ENCODE peak calls at places on chromosomes 12 and 14, in ten cellular contexts. B, P, J, Q, R, C, H, Y, S and G are unnamed samples.

GRCh38 chr14:80768646-80769045 is 172.9 kb downstream of the CEP128 start:
- DNase-seq in C (no peak), Q (no peak), J (no peak), S (no peak), Y (no peak), R (no peak), P (no peak), H (no peak), B (no peak), G (no peak)

GRCh38 chr12:122421815-122422737 is at the start of gene CLIP1:
- DNase-seq in J (peak; percentile 78), B (peak; percentile 67), R (peak; percentile 67), Y (peak; percentile 86), H (peak; percentile 88), Q (peak; percentile 77), S (peak; percentile 72), P (peak; percentile 68), C (peak; percentile 69), G (peak; percentile 56)

GRCh38 chr14:105914738-105915385 is 388.5 kb downstream of the TMEM121 start:
- DNase-seq in H (no peak), C (no peak), J (no peak), S (no peak), Q (no peak), P (no peak), R (no peak), B (no peak), Y (peak; percentile 42), G (no peak)

GRCh38 chr12:123267991-123268843 is 3.4 kb downstream of the CDK2AP1 start:
- DNase-seq in J (no peak), Q (no peak), S (no peak), P (no peak), H (no peak), Y (peak; percentile 74), R (peak; percentile 30), B (no peak), C (no peak), G (no peak)

GRCh38 chr12:94134226-94134795 is 14.1 kb upstream of the PLXNC1 start:
- DNase-seq in S (no peak), J (peak; percentile 70), Y (no peak), B (no peak), H (peak; percentile 82), R (peak; percentile 41), Q (peak; percentile 60), C (no peak), P (no peak), G (no peak)

GRCh38 chr12:122021193-122021821 is 377 bp upstream of the BCL7A start:
- DNase-seq in P (no peak), J (peak; percentile 15), Q (peak; percentile 34), Y (peak; percentile 70), H (peak; percentile 55), R (no peak), C (peak; percentile 37), S (no peak), B (peak; percentile 34), G (no peak)

GRCh38 chr14:73295198-73295796 is 58.0 kb downstream of the PAPLN start:
- DNase-seq in P (no peak), Q (peak; percentile 61), H (peak; percentile 72), C (no peak), Y (no peak), R (peak; percentile 20), B (no peak), S (no peak), J (peak; percentile 62), G (no peak)

GRCh38 chr14:101460986-101461750 is 100.1 kb upstream of the DIO3 start:
- DNase-seq in Y (no peak), R (no peak), P (no peak), J (no peak), H (no peak), B (no peak), Q (no peak), C (no peak), S (no peak), G (no peak)

GRCh38 chr14:77094672-77095284 is 3.3 kb upstream of the CIPC start:
- DNase-seq in Y (peak; percentile 72), S (peak; percentile 82), R (peak; percentile 64), B (peak; percentile 80), P (peak; percentile 81), J (peak; percentile 89), C (peak; percentile 75), Q (peak; percentile 86), H (peak; percentile 83), G (peak; percentile 50)

GRCh38 chr14:92938235-92938875 is 15.4 kb downstream of the CHGA start:
- DNase-seq in R (no peak), C (no peak), B (no peak), P (no peak), S (no peak), Q (no peak), J (no peak), Y (no peak), H (no peak), G (no peak)

GRCh38 chr12:120540445-120540844 is 6.3 kb downstream of the RNF10 start:
- DNase-seq in P (no peak), R (peak; percentile 74), H (peak; percentile 46), S (no peak), C (no peak), J (peak; percentile 90), Q (peak; percentile 50), Y (no peak), B (no peak), G (no peak)

GRCh38 chr12:110913119-110914056 is 7.0 kb downstream of the MYL2 start:
- DNase-seq in B (no peak), H (no peak), Y (no peak), Q (no peak), S (no peak), P (no peak), R (no peak), C (no peak), J (no peak), G (no peak)

GRCh38 chr12:94266796-94267529 is 118.6 kb downstream of the PLXNC1 start:
- DNase-seq in J (peak; percentile 40), H (peak; percentile 90), Y (no peak), P (no peak), S (no peak), C (peak; percentile 32), R (peak; percentile 27), Q (peak; percentile 21), B (no peak), G (no peak)

DNA sequence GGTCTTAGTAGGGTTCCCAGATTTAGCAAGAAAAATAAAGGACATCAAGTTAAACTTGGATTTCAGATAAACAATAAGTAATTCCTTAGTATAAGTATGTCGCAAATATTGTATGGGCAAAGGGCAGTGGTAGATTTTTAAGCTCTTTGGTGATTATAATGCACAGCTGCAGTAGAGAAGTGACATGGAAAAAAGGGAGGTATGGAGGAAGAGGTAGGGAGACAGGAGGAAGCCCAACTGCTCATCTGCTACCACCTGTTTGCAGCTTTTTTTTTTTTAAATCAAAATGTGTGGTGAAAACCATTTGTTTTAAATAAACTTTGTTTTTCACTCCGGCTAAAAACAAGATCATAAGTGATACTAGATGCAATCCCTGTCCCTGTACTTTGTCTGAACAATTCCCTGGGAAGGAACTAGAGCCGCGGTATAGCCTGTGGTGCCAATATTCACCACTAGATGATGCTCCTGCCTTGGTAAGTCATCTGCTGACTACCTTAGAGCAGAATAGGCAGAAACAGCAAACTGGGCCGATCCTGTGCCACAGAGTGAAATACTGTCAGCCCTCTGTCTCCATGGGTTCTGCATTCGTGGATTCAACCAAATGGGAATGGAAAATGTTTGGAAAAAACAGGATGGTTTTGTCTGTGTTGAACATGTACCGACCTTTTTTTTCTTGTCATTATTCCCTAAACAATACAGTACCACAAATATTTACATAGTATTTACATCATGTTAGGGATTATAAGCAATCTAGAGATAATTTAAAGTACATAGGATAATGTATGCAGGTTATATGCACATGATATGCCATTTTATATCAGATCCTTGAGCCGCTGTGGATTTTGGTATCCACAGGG is 62.4 kb upstream of the PLBD1 start:
- DNase-seq in R (peak; percentile 56), H (peak; percentile 78), Y (no peak), B (peak; percentile 70), Q (peak; percentile 75), P (peak; percentile 64), J (peak; percentile 85), C (peak; percentile 75), S (peak; percentile 67), G (peak; percentile 55)
- H3K9me3 ChIP-seq in R (no peaks in the 10 kb centered on the region), H (no peaks in the 10 kb centered on the region), Y (no peaks in the 10 kb centered on the region), B (no peaks in the 10 kb centered on the region), Q (no peaks in the 10 kb centered on the region), P (no peaks in the 10 kb centered on the region), J (no peaks in the 10 kb centered on the region), C (no peaks in the 10 kb centered on the region), S (no peaks in the 10 kb centered on the region), G (no peaks in the 10 kb centered on the region)

DNA sequence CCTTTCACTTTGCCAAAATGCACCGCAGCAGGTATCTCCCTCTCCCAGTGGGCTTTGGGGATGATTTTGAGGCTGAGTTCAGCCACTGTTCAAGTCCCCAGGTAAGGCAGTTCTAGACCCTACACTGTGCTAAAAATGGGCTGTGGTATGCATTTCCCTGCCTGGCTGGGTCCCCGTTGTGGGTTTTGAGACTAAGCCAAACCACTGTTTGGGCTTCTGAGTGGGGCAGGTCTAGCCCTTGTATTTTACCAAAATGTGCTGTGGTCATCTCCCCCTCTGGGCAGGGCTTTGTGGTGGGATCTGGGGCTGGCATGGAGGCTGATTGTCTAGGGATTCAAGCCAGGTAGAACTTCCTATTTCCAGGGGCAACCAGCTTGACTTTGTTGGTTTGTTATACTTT is 13.6 kb upstream of the OR4Q3 start:
- DNase-seq in B (no peak), R (no peak), S (no peak), J (no peak), Q (no peak), P (no peak), C (no peak), Y (no peak), H (no peak), G (no peak)
- H3K9me3 ChIP-seq in B (no peaks in the 10 kb centered on the region), R (no peaks in the 10 kb centered on the region), S (peaks cover 10% of the 10 kb centered on the region), J (peaks cover 3% of the 10 kb centered on the region), Q (peaks cover 19% of the 10 kb centered on the region), P (peaks cover 10% of the 10 kb centered on the region), C (no peaks in the 10 kb centered on the region), Y (peaks cover 19% of the 10 kb centered on the region), H (peaks cover 4% of the 10 kb centered on the region), G (no peaks in the 10 kb centered on the region)

GRCh38 chr12:26726956-26727355 is 106.0 kb downstream of the ITPR2 start:
- DNase-seq in C (no peak), S (no peak), J (no peak), Q (no peak), B (no peak), P (no peak), Y (no peak), H (no peak), R (peak; percentile 33), G (no peak)
- H3K9me3 ChIP-seq in C (no peaks in the 10 kb centered on the region), S (no peaks in the 10 kb centered on the region), J (no peaks in the 10 kb centered on the region), Q (no peaks in the 10 kb centered on the region), B (no peaks in the 10 kb centered on the region), P (no peaks in the 10 kb centered on the region), Y (no peaks in the 10 kb centered on the region), H (no peaks in the 10 kb centered on the region), R (no peaks in the 10 kb centered on the region), G (no peaks in the 10 kb centered on the region)

GRCh38 chr14:51317373-51317772 is 77.3 kb downstream of the TMX1 start:
- DNase-seq in S (no peak), P (no peak), H (no peak), R (peak; percentile 48), Y (no peak), C (no peak), J (no peak), B (no peak), Q (peak; percentile 32), G (no peak)
- H3K9me3 ChIP-seq in S (no peaks in the 10 kb centered on the region), P (no peaks in the 10 kb centered on the region), H (no peaks in the 10 kb centered on the region), R (no peaks in the 10 kb centered on the region), Y (no peaks in the 10 kb centered on the region), C (no peaks in the 10 kb centered on the region), J (no peaks in the 10 kb centered on the region), B (no peaks in the 10 kb centered on the region), Q (no peaks in the 10 kb centered on the region), G (no peaks in the 10 kb centered on the region)

GRCh38 chr12:34297126-34297789 is 275.0 kb downstream of the ALG10 start:
- DNase-seq in B (no peak), Q (no peak), R (no peak), S (peak; percentile 7), P (no peak), H (no peak), J (no peak), C (no peak), Y (peak; percentile 40), G (no peak)
- H3K9me3 ChIP-seq in B (no peaks in the 10 kb centered on the region), Q (peaks cover 7% of the 10 kb centered on the region), R (no peaks in the 10 kb centered on the region), S (no peaks in the 10 kb centered on the region), P (peaks cover 49% of the 10 kb centered on the region), H (no peaks in the 10 kb centered on the region), J (no peaks in the 10 kb centered on the region), C (peaks cover 3% of the 10 kb centered on the region), Y (peaks cover 10% of the 10 kb centered on the region), G (no peaks in the 10 kb centered on the region)